ENCODE peak calls at places on chromosomes 7 and 10, in four cellular contexts. F, U, K and B are unnamed samples.

GRCh38 chr7:105648561-105649401 is 67.5 kb upstream of the EFCAB10 start:
- DNase-seq in F (no peak), U (no peak), K (no peak), B (no peak)

GRCh38 chr10:132374612-132375011 is 22.4 kb upstream of the PWWP2B start:
- DNase-seq in F (no peak), U (no peak), K (no peak), B (no peak)

GRCh38 chr7:127415060-127415742 is 22.7 kb upstream of the ZNF800 start:
- DNase-seq in F (no peak), U (no peak), K (no peak), B (no peak)

GRCh38 chr7:148939128-148939747 is 55.1 kb upstream of the EZH2 start:
- DNase-seq in F (no peak), U (no peak), K (no peak), B (no peak)

GRCh38 chr10:91681361-91682276 is 48.7 kb upstream of the PPP1R3C start:
- DNase-seq in F (no peak), U (no peak), K (no peak), B (no peak)

GRCh38 chr10:101759354-101760247 is 16.3 kb downstream of the FGF8 start:
- DNase-seq in F (no peak), U (no peak), K (no peak), B (no peak)

GRCh38 chr7:36288501-36288900 is 101.2 kb upstream of the ANLN start:
- DNase-seq in F (no peak), U (no peak), K (no peak), B (no peak)

GRCh38 chr10:29634764-29635625 is at the start of gene SVIL:
- DNase-seq in F (no peak), U (peak), K (peak), B (peak)

GRCh38 chr7:17289074-17289665 is 9.3 kb upstream of the AHR start:
- DNase-seq in F (no peak), U (no peak), K (no peak), B (no peak)

GRCh38 chr10:26407406-26407969 is 30.7 kb upstream of the APBB1IP start:
- DNase-seq in F (no peak), U (peak), K (no peak), B (peak)

GRCh38 chr7:123570390-123571182 is 13.0 kb upstream of the NDUFA5 start:
- DNase-seq in F (no peak), U (no peak), K (no peak), B (no peak)

GRCh38 chr10:121088524-121088923 is 237.4 kb downstream of the WDR11 start:
- DNase-seq in F (no peak), U (no peak), K (no peak), B (no peak)

GRCh38 chr10:73586583-73586984 is 4.6 kb downstream of the USP54 start:
- DNase-seq in F (peak), U (peak), K (no peak), B (peak)

GRCh38 chr7:5177060-5177459 is 13.0 kb upstream of the WIPI2 start:
- DNase-seq in F (peak), U (peak), K (peak), B (peak)

GRCh38 chr7:92833024-92833765 is 3.2 kb downstream of the CDK6 start:
- DNase-seq in F (peak), U (peak), K (peak), B (peak)

GRCh38 chr7:24756989-24757798 is at the start of gene GSDME:
- DNase-seq in F (no peak), U (peak), K (peak), B (peak)

GRCh38 chr7:93307131-93307660 is 75.0 kb downstream of the VPS50 start:
- DNase-seq in F (no peak), U (no peak), K (no peak), B (peak)

GRCh38 chr10:88157981-88158465 is 294.6 kb downstream of the PTEN start:
- DNase-seq in F (no peak), U (peak), K (no peak), B (peak)

GRCh38 chr10:43238462-43238861 is 28.4 kb downstream of the RASGEF1A start:
- DNase-seq in F (no peak), U (no peak), K (no peak), B (no peak)

GRCh38 chr7:50092579-50093411 is at the start of gene ZPBP:
- DNase-seq in F (no peak), U (peak), K (peak), B (peak)

GRCh38 chr7:34776748-34777358 is 118.8 kb downstream of the NPSR1 start:
- DNase-seq in F (no peak), U (no peak), K (no peak), B (no peak)

GRCh38 chr7:140033036-140033435 is 29.7 kb downstream of the PARP12 start:
- DNase-seq in F (no peak), U (no peak), K (no peak), B (peak)

GRCh38 chr7:70533614-70534013 is 598.3 kb upstream of the GALNT17 start:
- DNase-seq in F (no peak), U (no peak), K (no peak), B (no peak)

GRCh38 chr10:119337796-119338432 is 130.5 kb downstream of the GRK5 start:
- DNase-seq in F (no peak), U (peak), K (no peak), B (no peak)

GRCh38 chr7:157077986-157078644 is 60.6 kb upstream of the UBE3C start:
- DNase-seq in F (no peak), U (no peak), K (no peak), B (no peak)

GRCh38 chr7:151782598-151783448 is 94.1 kb downstream of the PRKAG2 start:
- DNase-seq in F (no peak), U (peak), K (peak), B (peak)

GRCh38 chr10:77613476-77614130 is 24.0 kb downstream of the KCNMA1 start:
- DNase-seq in F (no peak), U (no peak), K (no peak), B (no peak)

GRCh38 chr10:52256832-52257691 is 57.0 kb upstream of the DKK1 start:
- DNase-seq in F (no peak), U (no peak), K (no peak), B (no peak)

GRCh38 chr7:744854-745430 is 17.9 kb upstream of the PRKAR1B start:
- DNase-seq in F (no peak), U (no peak), K (no peak), B (no peak)

GRCh38 chr10:61974611-61975010 is 73.1 kb downstream of the ARID5B start:
- DNase-seq in F (peak), U (no peak), K (peak), B (peak)